ENCODE peak calls at places on chromosomes 4 and X, in eight cellular contexts. E is stomach, Z is glutamatergic neuron, N is mucosa of gallbladder, C is head of caudate nucleus, Q is upper lobe of left lung, S is A673, V is dermis microvascular lymphatic vessel endothelial cell. P is an unnamed sample.

GRCh38 chr4:122450847-122451246 is 5.7 kb downstream of the IL2 start:
- DNase-seq in E (no peak), Z (no peak), N (no peak), C (no peak), Q (no peak), S (peak), V (no peak), P (no peak)

GRCh38 chr4:872241-872981 is 46.5 kb upstream of the CPLX1 start:
- DNase-seq in E (no peak), Z (no peak), N (no peak), C (peak), Q (no peak), S (no peak), V (no peak), P (no peak)

GRCh38 chrX:74132265-74132664 is 171.7 kb upstream of the ZCCHC13 start:
- DNase-seq in E (no peak), Z (no peak), N (no peak), C (no peak), Q (no peak), S (no peak), V (no peak), P (no peak)

GRCh38 chr4:139903845-139904244 is 238.2 kb downstream of the MGST2 start:
- DNase-seq in E (no peak), Z (no peak), N (no peak), C (no peak), Q (no peak), S (no peak), V (no peak), P (no peak)

GRCh38 chr4:92847046-92847445 is 543.3 kb downstream of the GRID2 start:
- DNase-seq in E (no peak), Z (no peak), N (no peak), C (peak), Q (no peak), S (no peak), V (no peak), P (no peak)

GRCh38 chrX:119398587-119398973 is 556 bp upstream of the SLC25A43 start:
- DNase-seq in E (no peak), Z (no peak), N (no peak), C (no peak), Q (no peak), S (no peak), V (no peak), P (no peak)

GRCh38 chr4:70958681-70959080 is 34.8 kb upstream of the DCK start:
- DNase-seq in E (no peak), Z (no peak), N (no peak), C (no peak), Q (no peak), S (no peak), V (no peak), P (no peak)

GRCh38 chrX:110180176-110180927 is 137.5 kb downstream of the AMMECR1 start:
- DNase-seq in E (no peak), Z (no peak), N (no peak), C (peak), Q (no peak), S (no peak), V (no peak), P (no peak)

GRCh38 chr4:65791807-65792308 is 121.6 kb upstream of the EPHA5 start:
- DNase-seq in E (no peak), Z (no peak), N (no peak), C (no peak), Q (no peak), S (peak), V (no peak), P (no peak)

GRCh38 chr4:158193171-158193749 is 17.0 kb upstream of the TMEM144 start:
- DNase-seq in E (no peak), Z (no peak), N (no peak), C (no peak), Q (no peak), S (peak), V (peak), P (no peak)

GRCh38 chr4:123661080-123661737 is 264.6 kb downstream of the SPRY1 start:
- DNase-seq in E (no peak), Z (no peak), N (no peak), C (no peak), Q (no peak), S (peak), V (no peak), P (no peak)

GRCh38 chrX:141669689-141670088 is 28.9 kb downstream of the SPANXD start:
- DNase-seq in E (no peak), Z (no peak), N (no peak), C (no peak), Q (peak), S (no peak), V (no peak), P (no peak)

GRCh38 chrX:102832661-102833060 is 104.4 kb upstream of the RAB40AL start:
- DNase-seq in E (no peak), Z (peak), N (no peak), C (peak), Q (no peak), S (no peak), V (no peak), P (no peak)

GRCh38 chr4:183832776-183833450 is 72.2 kb upstream of the STOX2 start:
- DNase-seq in E (no peak), Z (no peak), N (no peak), C (no peak), Q (peak), S (no peak), V (no peak), P (no peak)

GRCh38 chrX:102846544-102847236 is 90.4 kb upstream of the RAB40AL start:
- DNase-seq in E (no peak), Z (no peak), N (no peak), C (no peak), Q (no peak), S (no peak), V (no peak), P (no peak)

GRCh38 chr4:85414972-85415371 is 60.0 kb upstream of the ARHGAP24 start:
- DNase-seq in E (no peak), Z (no peak), N (no peak), C (no peak), Q (no peak), S (no peak), V (no peak), P (no peak)

GRCh38 chr4:14095881-14096280 is 468.4 kb upstream of the BOD1L1 start:
- DNase-seq in E (no peak), Z (no peak), N (no peak), C (no peak), Q (no peak), S (peak), V (no peak), P (no peak)

GRCh38 chrX:51891821-51892551 is 1.4 kb upstream of the MAGED1 start:
- DNase-seq in E (no peak), Z (no peak), N (peak), C (peak), Q (no peak), S (peak), V (peak), P (no peak)

GRCh38 chr4:41154814-41155177 is 59.5 kb downstream of the APBB2 start:
- DNase-seq in E (no peak), Z (no peak), N (no peak), C (peak), Q (no peak), S (no peak), V (no peak), P (no peak)

GRCh38 chr4:54800831-54801530 is 143.2 kb downstream of the KIT start:
- DNase-seq in E (no peak), Z (no peak), N (no peak), C (no peak), Q (no peak), S (no peak), V (no peak), P (no peak)

GRCh38 chr4:11741190-11741652 is 312.5 kb upstream of the HS3ST1 start:
- DNase-seq in E (no peak), Z (no peak), N (no peak), C (no peak), Q (no peak), S (no peak), V (no peak), P (no peak)

GRCh38 chrX:129984196-129984962 is 1.9 kb downstream of the BCORL1 start:
- DNase-seq in E (no peak), Z (no peak), N (no peak), C (no peak), Q (peak), S (no peak), V (no peak), P (peak)

GRCh38 chr4:8906991-8907595 is 35.5 kb upstream of the HMX1 start:
- DNase-seq in E (no peak), Z (no peak), N (no peak), C (peak), Q (peak), S (no peak), V (no peak), P (peak)

GRCh38 chr4:111937368-111937767 is 207.9 kb upstream of the FAM241A start:
- DNase-seq in E (no peak), Z (no peak), N (no peak), C (no peak), Q (no peak), S (peak), V (no peak), P (no peak)

GRCh38 chr4:91936301-91936700 is 367.5 kb upstream of the GRID2 start:
- DNase-seq in E (no peak), Z (no peak), N (no peak), C (no peak), Q (no peak), S (peak), V (no peak), P (no peak)

GRCh38 chr4:74770511-74770910 is 23.8 kb downstream of the BTC start:
- DNase-seq in E (no peak), Z (no peak), N (no peak), C (no peak), Q (no peak), S (no peak), V (no peak), P (no peak)

GRCh38 chr4:173521474-173522159 is 8.4 kb downstream of the HAND2 start:
- DNase-seq in E (no peak), Z (peak), N (no peak), C (no peak), Q (no peak), S (no peak), V (no peak), P (no peak)

GRCh38 chr4:76962406-76963135 is 13.0 kb downstream of the SEPTIN11 start:
- DNase-seq in E (no peak), Z (no peak), N (no peak), C (no peak), Q (no peak), S (no peak), V (no peak), P (no peak)

GRCh38 chrX:63050225-63050624 is 300.9 kb downstream of the SPIN4 start:
- DNase-seq in E (no peak), Z (no peak), N (no peak), C (no peak), Q (no peak), S (no peak), V (no peak), P (no peak)

GRCh38 chr4:140019619-140020367 is 134.2 kb downstream of the MAML3 start:
- DNase-seq in E (no peak), Z (no peak), N (peak), C (no peak), Q (no peak), S (no peak), V (no peak), P (no peak)

GRCh38 chr4:185885604-185886003 is 73.6 kb upstream of the SORBS2 start:
- DNase-seq in E (no peak), Z (no peak), N (no peak), C (peak), Q (no peak), S (no peak), V (no peak), P (no peak)

GRCh38 chr4:156261230-156261629 is 307.6 kb upstream of the CTSO start:
- DNase-seq in E (no peak), Z (no peak), N (no peak), C (no peak), Q (no peak), S (no peak), V (no peak), P (no peak)

GRCh38 chrX:104165894-104166734 is at the start of gene FAM199X:
- DNase-seq in E (peak), Z (peak), N (peak), C (peak), Q (peak), S (peak), V (peak), P (peak)